ENCODE peak calls at places on chromosomes 3 and 15, in four cellular contexts. D, L, C and F are unnamed samples.

GRCh38 chr3:147007736-147008245 is 398.6 kb downstream of the ZIC4 start:
- DNase-seq in D (no peak), C (no peak), L (no peak), F (no peak)

GRCh38 chr3:119240582-119241434 is at the start of gene B4GALT4:
- DNase-seq in L (peak), D (peak), C (peak), F (peak)

GRCh38 chr3:17469954-17470353 is 272.5 kb downstream of the TBC1D5 start:
- DNase-seq in D (no peak), C (no peak), L (no peak), F (no peak)

GRCh38 chr3:43207628-43208085 is 78.7 kb upstream of the SNRK start:
- DNase-seq in C (no peak), L (no peak), D (no peak), F (no peak)

GRCh38 chr3:69081583-69082262 is 1.6 kb upstream of the UBA3 start:
- DNase-seq in L (peak), D (no peak), C (no peak), F (peak)

GRCh38 chr3:186598108-186598784 is 14.6 kb upstream of the AHSG start:
- DNase-seq in L (no peak), D (no peak), C (peak), F (no peak)

GRCh38 chr3:52521881-52522650 is 11.6 kb downstream of the NT5DC2 start:
- DNase-seq in C (no peak), D (no peak), L (no peak), F (no peak)

GRCh38 chr3:134348524-134348923 is 25.7 kb downstream of the AMOTL2 start:
- DNase-seq in D (peak), C (no peak), L (no peak), F (no peak)

DNA sequence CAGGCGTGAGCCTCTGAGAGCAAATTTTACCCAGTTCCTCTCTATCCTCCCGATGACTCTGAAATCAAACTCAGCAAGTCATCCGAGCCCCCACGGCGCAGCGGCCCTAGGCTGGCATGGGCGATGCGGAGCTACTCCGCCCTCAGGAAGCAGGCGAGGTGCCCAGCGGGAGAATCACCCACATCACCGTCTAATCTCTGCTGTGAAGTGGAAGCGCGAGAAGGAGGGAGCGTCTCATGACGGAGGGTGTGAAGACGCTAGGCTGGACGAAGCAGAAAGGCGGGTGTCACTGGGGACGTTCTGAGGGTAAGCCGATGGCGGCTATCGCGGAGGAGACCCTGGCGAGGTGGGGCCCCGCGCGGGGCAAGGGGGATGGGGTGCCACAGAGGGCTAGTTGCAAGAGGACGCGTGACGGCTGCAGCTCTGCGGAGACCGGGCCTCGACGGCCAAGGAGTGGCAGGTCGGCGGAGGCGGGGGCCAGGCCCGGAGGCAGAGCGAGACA is 9.1 kb upstream of the GNAI2 start:
- DNase-seq in C (no peak), L (no peak), D (peak), F (peak)
- TF ChIP-seq JUN in C (no peak), L (no peak), D (no peak), F (no peak)

DNA sequence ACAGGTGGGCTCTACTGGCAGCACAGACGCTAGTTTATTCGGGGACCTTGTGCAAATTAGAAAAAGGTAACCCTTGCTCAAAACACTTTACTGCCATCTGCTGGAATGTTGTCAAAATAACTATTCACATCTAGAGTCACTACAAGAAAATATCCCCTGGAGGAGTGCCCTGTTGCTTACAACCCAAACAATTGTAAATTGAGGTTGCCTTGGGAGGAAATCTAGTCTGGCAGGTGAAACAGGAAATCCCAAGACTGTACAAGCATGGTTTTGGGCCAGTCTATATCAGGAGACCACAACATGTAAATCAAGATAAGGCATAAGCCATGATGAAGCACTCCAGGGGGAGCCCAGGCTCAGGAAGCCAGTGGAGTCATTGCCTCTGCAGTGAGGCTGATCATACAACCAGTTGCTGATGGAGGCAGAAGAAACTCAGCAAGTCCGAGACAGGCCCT is 136.8 kb upstream of the ACP3 start:
- DNase-seq in L (no peak), C (peak), D (no peak), F (peak)
- TF ChIP-seq NR3C1 in L (no peak), C (no peak), D (no peak), F (no peak)

DNA sequence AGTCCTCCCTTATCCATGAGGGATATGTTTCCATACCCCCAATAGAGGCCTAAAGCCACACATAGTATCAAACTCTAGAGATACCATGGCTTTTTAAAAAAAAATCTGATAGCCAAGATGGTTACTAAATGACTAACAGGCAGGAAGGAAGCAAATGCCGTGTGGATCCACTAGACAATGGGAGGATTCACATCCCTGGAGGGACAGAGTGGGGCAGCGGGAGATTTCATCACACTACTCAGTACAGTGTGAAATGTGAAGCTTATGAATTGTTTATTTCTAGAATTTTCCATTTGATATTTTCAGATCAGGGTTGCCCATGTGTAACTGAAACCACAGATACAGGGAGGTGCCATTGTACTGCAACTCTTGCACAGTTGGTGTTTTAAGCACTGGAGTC is 826.6 kb downstream of the SQOR start:
- DNase-seq in D (no peak), C (peak), L (no peak), F (no peak)
- TF ChIP-seq JUN in D (no peak), C (no peak), L (no peak), F (no peak)

GRCh38 chr3:73029321-73029796 is 32.1 kb upstream of the EBLN2 start:
- DNase-seq in C (peak), D (no peak), L (no peak), F (peak)
- TF ChIP-seq NR3C1 in C (no peak), D (no peak), L (no peak), F (no peak)

DNA sequence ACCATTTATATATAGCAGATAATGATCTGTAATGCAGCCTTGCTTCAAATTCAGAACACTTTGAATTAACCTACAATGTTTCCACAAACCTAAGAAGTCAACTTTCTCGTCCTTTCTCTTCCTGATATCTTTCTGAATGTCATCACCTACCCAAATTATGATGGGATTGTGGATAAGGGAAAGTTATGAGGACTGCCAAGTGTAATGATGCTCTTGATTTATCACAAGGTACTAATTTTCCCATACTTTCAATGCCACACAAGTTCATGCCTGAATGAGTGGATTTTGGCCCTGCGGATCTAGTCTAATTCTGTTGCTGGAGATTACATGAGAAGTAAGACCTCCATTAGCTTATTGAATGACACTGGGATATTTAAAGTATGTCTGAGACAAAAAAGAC is 82.6 kb upstream of the NANOGP8 start:
- DNase-seq in D (no peak), C (no peak), L (no peak), F (no peak)
- TF ChIP-seq JUN in D (no peak), C (no peak), L (no peak), F (no peak)

DNA sequence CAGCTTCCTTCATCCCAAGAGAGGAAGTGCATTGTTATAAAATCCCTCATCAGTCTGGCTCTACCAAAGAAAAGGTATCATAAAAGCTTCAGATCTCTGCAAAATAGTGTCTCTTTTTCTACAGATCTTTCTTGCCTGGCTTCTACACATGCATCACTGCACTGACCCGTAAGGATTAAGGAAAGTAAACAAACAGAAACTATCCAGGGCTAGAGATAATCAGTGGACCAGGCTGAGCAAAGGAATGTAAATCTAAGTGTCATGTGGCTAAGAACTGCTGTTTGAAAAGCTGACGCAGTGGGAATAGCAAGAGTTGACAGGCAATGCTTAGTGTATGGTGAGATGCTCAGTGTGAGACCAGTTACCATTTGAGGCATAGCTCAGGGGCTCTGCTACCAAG is 339.7 kb downstream of the IL5RA start:
- DNase-seq in C (peak), L (no peak), D (no peak), F (no peak)
- TF ChIP-seq NR3C1 in C (no peak), L (no peak), D (no peak), F (no peak)

GRCh38 chr3:124565013-124565412 is 165.2 kb upstream of the UMPS start:
- DNase-seq in L (peak), C (peak), D (peak), F (peak)
- TF ChIP-seq JUN in L (no peak), C (no peak), D (no peak), F (no peak)

GRCh38 chr15:80247320-80247719 is 4.7 kb downstream of the CTXND1 start:
- DNase-seq in D (no peak), L (no peak), C (no peak), F (no peak)

GRCh38 chr15:80249973-80250372 is 2.0 kb downstream of the CTXND1 start:
- DNase-seq in L (no peak), D (no peak), C (peak), F (no peak)

GRCh38 chr15:80252281-80252619 is 237 bp upstream of the CTXND1 start:
- DNase-seq in L (no peak), C (no peak), D (no peak), F (no peak)

GRCh38 chr15:80251505-80252280 is at the start of gene CTXND1:
- DNase-seq in D (peak), L (no peak), C (no peak), F (no peak)

GRCh38 chr15:80250614-80251504 is 1.2 kb downstream of the CTXND1 start:
- DNase-seq in L (no peak), D (no peak), C (no peak), F (no peak)
- TF ChIP-seq NR3C1 in L (no peak), D (no peak), C (no peak), F (no peak)

DNA sequence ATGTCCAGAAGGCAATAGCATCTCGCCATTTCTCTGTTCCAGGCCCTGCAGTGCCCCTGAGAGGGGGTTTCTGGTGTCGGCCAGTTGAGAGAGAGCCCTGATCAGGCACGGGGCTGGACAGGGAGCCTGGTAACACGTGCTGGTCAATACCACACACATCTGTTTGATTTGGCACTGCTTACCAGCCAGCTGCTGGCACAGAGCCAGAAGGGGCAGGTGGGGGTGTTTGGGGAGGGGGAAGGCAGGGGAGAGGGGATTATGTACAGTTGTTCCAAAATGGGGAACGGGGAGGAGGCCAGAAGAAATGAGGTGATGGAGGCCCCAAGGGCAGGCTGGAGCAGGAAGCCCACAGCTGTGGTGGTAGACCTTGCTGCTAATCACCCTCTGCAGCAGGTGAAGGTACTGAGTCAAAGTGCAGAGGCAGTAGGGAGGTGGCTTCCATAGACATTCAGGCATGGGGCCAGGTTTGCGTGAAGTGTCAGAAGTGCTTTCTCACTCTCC is 153.5 kb upstream of the LPP start:
- DNase-seq in D (no peak), C (no peak), L (no peak), F (no peak)
- TF ChIP-seq JUN in D (no peak), C (no peak), L (no peak), F (no peak)

DNA sequence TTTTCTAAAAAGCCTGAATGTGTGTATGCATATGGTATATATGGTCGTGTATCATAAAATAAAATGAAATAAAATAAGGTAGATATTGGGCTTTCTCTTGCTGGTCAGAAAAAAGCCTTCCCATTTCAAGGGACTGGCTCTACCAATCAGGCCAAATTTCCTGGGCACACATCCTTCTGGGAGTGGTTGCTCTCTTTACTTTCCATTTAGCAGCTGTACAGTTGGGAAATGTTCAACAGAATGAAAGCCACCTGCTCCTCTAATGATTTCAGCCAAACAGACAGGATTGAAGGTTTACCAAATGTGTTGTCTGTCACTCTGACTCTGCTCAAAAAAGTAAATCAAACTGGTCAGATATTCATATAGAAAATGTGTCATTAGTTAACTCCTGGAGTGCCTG is 380.4 kb downstream of the ROBO2 start:
- DNase-seq in C (no peak), L (no peak), D (no peak), F (no peak)
- TF ChIP-seq NR3C1 in C (no peak), L (no peak), D (no peak), F (no peak)